ENCODE peak calls at places on chromosomes 13 and 19, in eight cellular contexts. C is transverse colon, J is PC-3, M is dorsolateral prefrontal cortex, F is breast epithelium, D is GM23248, G is neural progenitor cell, S is fibroblast of lung. E is an unnamed sample.

GRCh38 chr13:20230913-20231838 is 943 bp downstream of the GJB6 start:
- DNase-seq in G (peak; percentile 17), J (no peak), M (no peak), D (no peak), C (no peak), F (no peak), S (no peak), E (peak; percentile 9)

GRCh38 chr13:30971575-30971974 is 39.1 kb downstream of the TEX26 start:
- DNase-seq in C (no peak), F (no peak), J (no peak), D (peak; percentile 65), G (no peak), S (peak; percentile 65), M (no peak), E (no peak)

GRCh38 chr19:17026041-17026658 is 460 bp downstream of the CPAMD8 start:
- DNase-seq in C (peak; percentile 26), D (no peak), G (peak; percentile 44), M (no peak), J (no peak), F (no peak), S (no peak), E (no peak)

GRCh38 chr13:82879921-82880320 is 1002.4 kb downstream of the SLITRK1 start:
- DNase-seq in S (no peak), J (no peak), G (peak; percentile 5), D (no peak), F (no peak), M (no peak), C (no peak), E (no peak)

GRCh38 chr13:50690020-50690419 is 153.5 kb downstream of the DLEU7 start:
- DNase-seq in G (peak; percentile 11), S (no peak), M (no peak), D (no peak), F (no peak), J (no peak), C (no peak), E (no peak)

GRCh38 chr19:43625918-43626579 is 6.6 kb upstream of the ZNF428 start:
- DNase-seq in C (no peak), D (peak; percentile 32), J (no peak), G (peak; percentile 26), M (no peak), S (no peak), F (no peak), E (no peak)

GRCh38 chr19:31276831-31277230 is 72.4 kb downstream of the TSHZ3 start:
- DNase-seq in F (no peak), C (no peak), S (no peak), D (no peak), M (no peak), G (no peak), J (no peak), E (no peak)

GRCh38 chr19:4474504-4475136 is 2.5 kb downstream of the HDGFL2 start:
- DNase-seq in C (no peak), G (peak; percentile 93), S (peak; percentile 72), J (peak; percentile 12), M (peak; percentile 87), F (no peak), D (peak; percentile 66), E (peak; percentile 26)

GRCh38 chr13:52010890-52011689 is at the start of gene ATP7B:
- DNase-seq in S (peak; percentile 12), C (peak; percentile 34), M (no peak), F (no peak), G (peak; percentile 78), D (peak; percentile 42), J (no peak), E (no peak)

GRCh38 chr13:51681037-51681678 is 96.9 kb downstream of the WDFY2 start:
- DNase-seq in S (peak; percentile 89), D (peak; percentile 89), G (no peak), C (no peak), M (no peak), J (peak; percentile 91), F (no peak), E (no peak)

GRCh38 chr19:46383846-46384245 is 29.5 kb downstream of the CCDC8 start:
- DNase-seq in D (no peak), S (no peak), J (no peak), M (no peak), C (no peak), F (no peak), G (no peak), E (no peak)

GRCh38 chr19:46381746-46382345 is 31.5 kb downstream of the CCDC8 start:
- DNase-seq in M (no peak), C (no peak), J (no peak), S (no peak), F (no peak), G (no peak), D (no peak), E (no peak)

GRCh38 chr19:46381346-46381745 is 32.0 kb downstream of the CCDC8 start:
- DNase-seq in G (no peak), M (no peak), C (no peak), D (no peak), J (no peak), S (no peak), F (no peak), E (no peak)

GRCh38 chr19:46384396-46384795 is 29.0 kb downstream of the CCDC8 start:
- DNase-seq in M (no peak), S (no peak), G (no peak), D (no peak), C (no peak), J (no peak), F (no peak), E (no peak)

DNA sequence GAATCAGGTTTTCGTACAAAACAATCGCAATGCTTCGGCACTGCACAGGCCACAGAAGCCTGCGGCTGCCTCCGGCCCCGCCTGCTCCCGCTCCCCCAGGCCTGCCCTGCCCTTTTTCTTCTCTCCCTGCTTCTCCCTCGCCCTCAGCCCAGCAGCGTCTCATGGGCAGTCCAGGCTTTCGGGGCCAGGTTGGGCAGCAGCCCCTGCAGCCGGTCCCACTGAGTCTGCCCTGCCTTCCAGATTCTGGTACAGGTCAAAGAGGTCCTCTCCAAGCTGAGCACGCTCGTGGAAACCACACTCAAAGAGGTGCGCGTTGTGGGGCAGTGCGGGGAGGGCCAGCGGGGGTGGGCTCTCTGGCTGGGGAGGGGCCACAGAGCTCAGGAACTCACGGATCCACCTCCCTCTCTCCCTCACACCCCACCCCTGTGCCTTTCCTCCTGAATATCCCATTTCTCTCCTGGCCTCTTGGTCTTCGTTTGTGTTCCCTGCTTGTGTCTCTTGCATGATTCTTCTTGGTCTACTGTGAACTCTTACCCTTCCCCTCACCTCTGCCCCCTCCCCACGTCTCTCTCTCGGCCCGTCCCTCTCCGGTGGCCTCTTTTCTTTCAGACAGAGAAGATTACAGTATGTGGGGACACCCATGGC is 30.1 kb downstream of the CCDC8 start:
- DNase-seq in C (no peak), D (no peak), S (no peak), F (no peak), J (no peak), G (no peak), M (no peak), E (no peak)
- H3K27ac ChIP-seq in C (no peak overlapping the region), D (no peak overlapping the region), S (no peak overlapping the region), F (no peak overlapping the region), J (no peak overlapping the region), G (no peak overlapping the region), M (no peak overlapping the region), E (no peak overlapping the region)

DNA sequence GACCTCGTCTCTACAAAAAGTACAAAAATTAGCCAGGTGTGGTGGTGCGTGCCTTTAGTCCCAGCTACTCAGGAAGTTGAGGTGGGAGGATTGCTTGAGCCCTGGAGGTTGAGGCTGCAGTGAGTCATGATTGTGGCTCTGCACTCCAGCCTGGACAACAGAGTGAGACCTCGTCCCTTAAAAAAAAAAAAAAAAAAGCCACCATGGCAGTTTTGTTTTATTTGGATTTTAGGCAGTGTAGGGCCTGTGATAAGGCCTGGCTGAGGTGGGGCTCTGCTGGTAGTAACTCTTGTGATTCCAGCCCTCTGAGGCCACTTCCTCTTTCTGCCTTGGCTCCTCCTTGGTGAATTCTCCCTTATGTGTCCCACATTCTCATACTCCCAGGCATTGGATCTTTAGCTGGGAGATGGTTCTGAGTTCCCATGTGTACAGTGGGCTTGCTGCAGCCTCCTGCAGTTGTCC is 39.2 kb downstream of the GATAD2A start:
- DNase-seq in S (peak; percentile 40), M (no peak), C (no peak), D (peak; percentile 60), F (no peak), G (no peak), J (peak; percentile 33), E (no peak)
- H3K27ac ChIP-seq in S (peak overlapping the region; percentile 22), M (no peak overlapping the region), C (peak overlapping the region; percentile 49), D (peak overlapping the region; percentile 44), F (no peak overlapping the region), G (no peak overlapping the region), J (no peak overlapping the region), E (no peak overlapping the region)

GRCh38 chr13:113121183-113121927 is 1.2 kb upstream of the F10 start:
- DNase-seq in G (no peak), S (no peak), J (no peak), C (no peak), F (peak; percentile 33), M (no peak), D (no peak), E (no peak)

GRCh38 chr13:113123226-113124150 is 889 bp downstream of the F10 start:
- DNase-seq in M (no peak), C (no peak), D (peak; percentile 38), F (peak; percentile 27), S (no peak), G (no peak), J (no peak), E (no peak)

GRCh38 chr13:113122571-113123225 is at the start of gene F10:
- DNase-seq in J (no peak), F (peak; percentile 53), M (no peak), D (peak; percentile 78), S (peak; percentile 21), C (peak; percentile 78), G (peak; percentile 72), E (no peak)

GRCh38 chr13:113120300-113121182 is 2.1 kb upstream of the F10 start:
- DNase-seq in J (no peak), M (no peak), C (no peak), D (no peak), G (no peak), F (peak; percentile 43), S (no peak), E (no peak)

GRCh38 chr13:113121928-113122420 is 625 bp upstream of the F10 start:
- DNase-seq in M (no peak), C (no peak), S (no peak), D (no peak), J (no peak), F (peak; percentile 40), G (no peak), E (no peak)
- H3K27ac ChIP-seq in M (no peak overlapping the region), C (peak overlapping the region; percentile 30), S (no peak overlapping the region), D (no peak overlapping the region), J (no peak overlapping the region), F (no peak overlapping the region), G (no peak overlapping the region), E (no peak overlapping the region)

DNA sequence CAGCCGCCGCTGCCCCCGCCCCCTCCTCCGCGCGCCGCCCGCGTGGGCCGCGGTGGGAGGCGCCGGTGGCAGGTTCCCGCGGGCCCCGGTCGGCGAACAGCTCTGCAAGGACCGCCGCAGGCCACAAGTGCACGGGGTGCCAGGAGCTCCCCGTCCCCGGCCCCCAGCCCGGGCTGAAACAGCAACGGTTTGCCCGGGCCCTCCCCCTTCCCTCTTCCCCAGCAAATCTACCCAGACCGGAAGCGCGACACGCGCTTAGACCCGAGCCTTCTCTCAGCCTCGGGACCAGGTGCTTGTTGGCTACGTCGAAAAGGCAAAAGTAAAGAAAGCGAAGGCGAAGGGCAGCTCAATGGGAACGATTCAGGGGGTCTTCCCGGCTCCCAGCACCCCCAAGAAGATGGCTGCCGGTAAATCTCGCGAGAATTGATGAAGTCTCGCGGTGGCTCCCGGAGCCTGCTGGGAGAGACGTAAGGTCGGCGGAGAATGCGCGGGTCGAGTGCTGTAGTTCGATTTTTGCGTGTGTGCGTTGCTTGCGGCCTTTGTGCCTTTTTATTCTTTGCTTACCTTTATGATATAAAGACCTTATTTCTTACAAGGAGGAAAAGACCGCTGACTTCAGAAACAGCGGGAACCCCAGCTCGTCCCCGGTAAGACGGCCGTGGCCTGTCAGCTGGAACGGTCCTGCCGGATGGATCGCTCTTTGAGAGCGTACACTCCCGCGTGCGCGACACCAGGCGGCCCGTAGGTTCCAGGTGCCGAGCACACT is at the start of gene RBM26:
- DNase-seq in M (peak; percentile 89), J (peak; percentile 93), G (peak; percentile 95), D (peak; percentile 92), C (peak; percentile 94), S (peak; percentile 90), F (peak; percentile 93), E (peak; percentile 89)
- H3K27ac ChIP-seq in M (peak within 1 kb of the TSS; percentile 96), J (peak within 1 kb of the TSS; percentile 75), G (peak within 1 kb of the TSS; percentile 99), D (peak within 1 kb of the TSS; percentile 87), C (peak within 1 kb of the TSS; percentile 95), S (peak within 1 kb of the TSS; percentile 95), F (peak within 1 kb of the TSS; percentile 98), E (peak within 1 kb of the TSS; percentile 94)